ENCODE peak calls at places on chromosomes 2 and 18, in four cellular contexts. B is K562, K is GM12878, N is HepG2. O is an unnamed sample.

GRCh38 chr2:191167766-191168165 is 17.0 kb upstream of the STAT4 start:
- DNase-seq in K (no peak), B (no peak), N (no peak), O (no peak)

GRCh38 chr2:120944575-120944974 is 208.9 kb downstream of the GLI2 start:
- DNase-seq in B (no peak), N (no peak), K (no peak), O (no peak)

GRCh38 chr2:234044157-234044556 is 6.3 kb upstream of the SPP2 start:
- DNase-seq in K (no peak), B (no peak), N (no peak), O (no peak)

GRCh38 chr2:12504443-12504842 is 212.3 kb upstream of the TRIB2 start:
- DNase-seq in N (no peak), K (peak; percentile 55), B (no peak), O (no peak)

GRCh38 chr2:103230813-103231212 is 469.0 kb downstream of the TMEM182 start:
- DNase-seq in N (no peak), K (no peak), B (no peak), O (no peak)

GRCh38 chr2:75221872-75222271 is 22.6 kb upstream of the TACR1 start:
- DNase-seq in B (no peak), N (no peak), K (no peak), O (no peak)

GRCh38 chr18:42514522-42514921 is 559.5 kb downstream of the PIK3C3 start:
- DNase-seq in N (no peak), K (no peak), B (no peak), O (no peak)

GRCh38 chr18:23301971-23302370 is 151.1 kb upstream of the RIOK3 start:
- DNase-seq in N (no peak), B (no peak), K (no peak), O (no peak)

GRCh38 chr2:217893440-217893839 is 109.4 kb downstream of the TNS1 start:
- DNase-seq in N (no peak), B (no peak), K (no peak), O (no peak)

GRCh38 chr2:217887841-217888665 is 114.7 kb downstream of the TNS1 start:
- DNase-seq in K (no peak), B (peak; percentile 49), N (no peak), O (no peak)

GRCh38 chr2:217889656-217890055 is 113.1 kb downstream of the TNS1 start:
- DNase-seq in B (no peak), K (no peak), N (no peak), O (no peak)

GRCh38 chr2:217892560-217892959 is 110.2 kb downstream of the TNS1 start:
- DNase-seq in B (no peak), N (no peak), K (no peak), O (no peak)

DNA sequence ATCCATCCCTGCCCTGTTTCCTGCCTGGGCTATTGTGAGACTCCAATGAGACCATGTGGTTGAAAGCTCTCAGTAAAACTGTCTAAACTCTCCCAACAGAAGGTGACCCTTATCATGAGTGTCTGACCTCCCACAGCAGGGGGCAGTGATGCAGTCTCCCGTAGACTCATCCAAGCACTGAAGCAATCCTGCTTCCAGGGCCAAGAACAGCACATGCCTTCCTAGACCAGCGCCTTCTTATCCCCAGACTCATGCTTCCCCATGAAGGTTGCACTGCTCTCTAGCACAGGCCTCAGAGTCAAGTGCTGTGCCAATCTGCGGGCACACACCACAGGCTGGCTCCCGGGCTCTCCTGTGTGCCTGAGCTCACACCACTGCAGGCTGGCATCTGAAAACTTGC is 112.3 kb downstream of the TNS1 start:
- DNase-seq in B (no peak), K (no peak), N (peak; percentile 42), O (no peak)
- TF ChIP-seq ATF2 in B (no peak), K (no peak), N (no peak), O (no peak)

DNA sequence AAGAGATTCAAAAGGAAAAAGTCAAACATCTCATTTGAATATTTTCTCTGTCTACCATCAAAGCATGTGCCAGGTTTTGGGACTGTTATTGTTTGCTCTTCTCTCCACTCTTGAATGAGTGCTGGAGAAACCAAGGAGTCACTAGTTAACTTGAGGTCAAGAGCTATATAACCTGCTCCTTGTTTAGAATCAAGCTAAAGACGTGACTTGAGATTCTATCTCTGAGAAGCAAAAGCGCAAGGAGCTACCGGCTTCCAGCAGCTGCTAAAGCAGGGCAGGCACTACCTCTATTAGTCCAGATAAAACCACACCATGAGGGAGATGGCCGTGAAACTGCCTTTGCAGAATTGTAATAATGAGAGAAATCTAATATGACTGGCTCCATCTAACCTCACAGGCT is 36.0 kb downstream of the UXS1 start:
- DNase-seq in N (no peak), K (no peak), B (no peak), O (no peak)
- TF ChIP-seq KDM1A in N (no peak), K (no peak), B (no peak), O (no peak)

DNA sequence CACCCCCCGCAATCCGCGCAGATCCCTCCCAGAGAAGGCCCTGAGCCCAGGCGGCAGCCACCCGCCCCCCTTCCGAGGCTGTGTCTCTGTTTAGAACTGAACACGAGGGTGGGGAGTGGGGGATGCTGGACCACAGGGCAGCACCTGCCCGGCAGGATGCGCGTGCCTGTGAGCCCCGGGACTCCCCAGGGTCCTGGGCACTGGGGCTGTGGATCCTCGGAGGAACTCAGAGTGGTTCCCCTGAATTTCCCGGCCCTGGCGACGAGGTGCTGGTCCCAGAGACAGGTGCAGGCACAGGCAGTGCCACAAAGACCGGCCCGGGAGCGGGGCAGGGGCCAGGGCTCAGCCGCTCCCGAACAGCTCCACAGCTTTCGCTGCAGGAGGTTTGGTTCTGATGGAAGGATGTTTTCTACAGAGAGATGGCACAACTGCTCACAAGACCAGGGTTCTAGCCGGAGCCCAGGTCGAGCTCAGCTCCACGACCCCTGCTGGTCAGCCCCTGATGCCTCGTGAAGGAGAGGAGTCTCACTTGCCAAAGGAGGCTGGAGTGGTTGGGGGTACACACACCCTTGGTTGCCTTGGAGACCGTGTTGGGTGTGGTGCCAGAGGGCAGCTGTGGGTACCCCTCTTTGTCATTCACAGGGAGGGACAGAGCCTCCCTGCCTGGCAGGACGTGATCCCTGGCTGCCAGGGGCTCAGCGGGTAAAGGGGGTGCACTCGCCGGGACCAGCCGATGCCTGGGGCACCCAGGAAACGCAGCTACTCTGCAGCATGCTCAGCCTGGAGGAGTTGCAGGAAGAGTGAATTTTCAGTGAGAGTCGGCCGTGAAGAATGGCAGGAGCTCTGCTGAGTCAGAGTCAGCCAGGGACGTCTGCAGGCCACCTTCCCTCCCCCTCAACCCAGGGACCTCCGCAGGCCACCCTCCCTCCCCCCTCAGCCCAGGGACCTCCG is 4.4 kb upstream of the NEU4 start:
- DNase-seq in N (peak; percentile 34), K (no peak), B (peak; percentile 45), O (no peak)
- TF ChIP-seq ATF2 in N (no peak), K (no peak), B (no peak), O (no peak)

GRCh38 chr2:241091201-241091600 is 10.9 kb downstream of the MTERF4 start:
- DNase-seq in B (no peak), K (no peak), N (no peak), O (no peak)
- TF ChIP-seq KDM1A in B (no peak), K (no peak), N (no peak), O (no peak)

DNA sequence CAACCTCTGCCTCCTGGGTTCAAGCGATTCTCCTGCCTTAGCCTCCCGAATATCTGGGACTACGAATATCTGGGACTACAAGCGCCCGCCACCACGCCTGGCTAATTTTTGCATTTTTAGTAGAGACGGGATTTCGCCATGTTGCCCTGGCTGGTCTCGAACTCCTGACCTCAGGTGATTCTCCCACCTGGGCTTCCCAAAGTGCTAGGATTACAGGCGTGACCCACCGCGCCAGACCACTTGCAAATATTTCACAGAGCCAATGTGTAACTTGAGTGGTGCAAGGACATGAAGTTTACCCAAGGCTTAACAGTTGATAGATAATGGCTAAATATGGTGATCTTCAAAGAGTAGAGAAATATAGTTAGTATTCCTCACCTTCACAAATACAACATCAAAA is 14.1 kb upstream of the MTIF2 start:
- DNase-seq in B (no peak), N (peak; percentile 37), K (no peak), O (no peak)
- TF ChIP-seq ATF2 in B (no peak), N (no peak), K (no peak), O (no peak)

DNA sequence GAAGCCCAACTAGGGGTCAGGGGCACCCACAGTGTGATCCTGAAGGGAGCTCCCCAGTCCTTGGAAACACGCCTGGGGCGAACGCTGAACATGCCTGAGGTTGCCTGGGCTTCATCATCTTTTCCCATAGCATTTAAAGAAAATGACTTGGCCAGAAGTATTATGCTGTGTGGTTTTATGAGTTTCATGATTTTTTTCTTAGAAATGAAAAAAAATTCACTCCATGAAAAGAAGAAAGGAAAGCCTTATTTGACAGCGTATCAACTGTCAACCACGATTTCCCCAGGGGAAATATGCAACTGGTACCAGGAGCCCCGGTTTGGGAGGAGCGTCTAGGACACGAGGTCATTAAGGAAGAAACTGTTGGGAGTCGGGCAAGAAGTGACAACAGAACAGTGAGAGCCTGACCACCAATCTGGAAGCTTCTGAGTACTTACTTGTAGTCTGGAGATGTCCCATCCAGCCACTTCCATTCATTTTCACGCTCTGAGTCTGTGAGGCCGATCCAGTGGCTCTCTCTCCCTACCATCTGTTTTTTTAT is 63.5 kb upstream of the THOC1 start:
- DNase-seq in N (no peak), K (no peak), B (no peak), O (no peak)
- TF ChIP-seq KDM1A in N (no peak), K (no peak), B (no peak), O (no peak)

DNA sequence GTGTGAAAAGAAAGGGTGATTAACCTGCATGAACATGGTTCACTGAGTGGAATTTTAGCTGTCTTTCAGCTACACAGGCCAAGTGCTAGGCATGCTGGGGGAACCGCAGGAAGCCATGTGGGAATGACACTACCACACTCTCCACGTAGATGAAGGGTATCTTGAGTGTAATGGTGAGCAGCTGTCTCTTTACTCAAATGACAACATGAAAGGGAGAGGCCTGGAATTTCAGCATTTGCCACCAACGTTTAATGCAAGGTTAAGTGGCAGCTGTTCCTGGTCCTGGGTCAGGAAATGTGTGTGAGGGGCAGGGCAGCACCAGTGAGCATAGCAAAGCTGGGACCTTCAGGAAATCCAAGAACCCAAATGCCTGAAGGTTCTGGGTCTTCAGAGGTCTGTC is 588.4 kb downstream of the SLC4A3 start:
- DNase-seq in K (no peak), B (no peak), N (no peak), O (no peak)
- TF ChIP-seq ATF2 in K (no peak), B (no peak), N (no peak), O (no peak)

DNA sequence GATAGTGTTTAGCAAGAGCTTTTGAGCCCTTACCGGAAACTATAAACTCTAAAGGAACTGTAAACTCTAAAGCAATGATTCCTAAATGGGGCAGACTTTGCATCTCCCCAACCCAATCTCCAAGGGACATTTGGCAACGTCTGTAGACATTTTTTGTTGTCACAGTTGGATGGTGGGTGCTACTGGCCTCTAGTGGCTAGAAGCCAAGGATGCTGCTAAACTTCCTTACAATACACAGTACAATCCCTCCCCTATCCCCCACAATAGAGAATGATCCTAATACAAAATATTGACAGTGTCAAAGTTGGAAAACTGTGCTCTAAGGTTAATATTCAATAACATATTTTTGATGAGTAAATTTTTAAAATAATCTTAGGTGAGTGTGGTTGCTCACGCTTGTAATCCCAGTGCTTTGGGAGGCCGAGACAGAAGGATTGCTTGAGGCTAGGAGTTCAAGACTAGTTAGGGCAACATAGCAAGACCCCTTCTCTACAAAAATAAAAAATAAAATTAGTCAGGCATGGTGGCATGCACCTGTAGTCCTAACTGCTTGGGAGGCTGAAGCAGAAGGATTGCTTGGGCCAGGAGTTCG is 66.7 kb downstream of the PTPN4 start:
- DNase-seq in K (no peak), B (peak; percentile 42), N (peak; percentile 54), O (no peak)
- TF ChIP-seq KDM1A in K (no peak), B (no peak), N (no peak), O (peak; percentile 76)